ENCODE peak calls at places on chromosome 9, in ten cellular contexts. T, F, D, E, V, L, A, G, B and W are unnamed samples.

GRCh38 chr9:115944166-115944948 is 209.2 kb upstream of the PAPPA start:
- DNase-seq in B (peak; percentile 30), L (no peak), A (no peak), F (peak; percentile 60), V (peak; percentile 100), T (no peak), G (no peak), D (no peak), E (no peak), W (peak; percentile 31)

GRCh38 chr9:78054180-78054579 is 22.6 kb upstream of the GNAQ start:
- DNase-seq in A (no peak), G (no peak), T (no peak), L (peak; percentile 19), B (no peak), F (no peak), V (no peak), E (no peak), D (no peak), W (no peak)

GRCh38 chr9:35357116-35357515 is 132.8 kb upstream of the RUSC2 start:
- DNase-seq in G (no peak), F (no peak), V (no peak), L (no peak), A (no peak), D (no peak), E (no peak), T (no peak), B (no peak), W (no peak)

GRCh38 chr9:7129391-7129790 is 371.6 kb downstream of the KDM4C start:
- DNase-seq in A (no peak), G (no peak), F (no peak), T (no peak), D (no peak), B (no peak), L (no peak), E (no peak), V (no peak), W (no peak)

GRCh38 chr9:92154016-92154415 is 38.8 kb upstream of the SPTLC1 start:
- DNase-seq in E (no peak), G (no peak), F (no peak), L (no peak), A (no peak), B (no peak), D (no peak), V (no peak), T (no peak), W (no peak)

GRCh38 chr9:136728548-136729123 is 14.1 kb downstream of the LCN10 start:
- DNase-seq in D (no peak), L (no peak), G (no peak), B (peak; percentile 72), T (no peak), F (peak; percentile 56), E (no peak), V (no peak), A (no peak), W (no peak)

GRCh38 chr9:14302405-14302804 is 11.5 kb downstream of the NFIB start:
- DNase-seq in F (no peak), T (no peak), L (no peak), G (no peak), A (no peak), D (no peak), E (no peak), V (no peak), B (no peak), W (no peak)

GRCh38 chr9:1979815-1980367 is 35.3 kb upstream of the SMARCA2 start:
- DNase-seq in G (no peak), T (no peak), B (no peak), E (no peak), D (no peak), F (peak; percentile 29), A (no peak), V (peak; percentile 31), L (no peak), W (no peak)

GRCh38 chr9:35869621-35870216 is 482 bp downstream of the OR13J1 start:
- DNase-seq in B (no peak), V (no peak), L (no peak), E (no peak), D (no peak), A (no peak), G (no peak), F (no peak), T (no peak), W (no peak)

GRCh38 chr9:6680797-6681146 is 35.2 kb upstream of the GLDC start:
- DNase-seq in E (peak; percentile 43), A (peak; percentile 64), B (peak; percentile 54), F (peak; percentile 84), V (peak; percentile 0), T (peak; percentile 37), G (no peak), D (no peak), L (peak; percentile 48), W (no peak)

GRCh38 chr9:99140685-99141314 is 35.9 kb downstream of the TGFBR1 start:
- DNase-seq in L (peak; percentile 46), D (no peak), T (peak; percentile 15), E (no peak), F (no peak), G (peak; percentile 41), A (peak; percentile 26), V (no peak), B (peak; percentile 57), W (no peak)

GRCh38 chr9:28758346-28758745 is 1185.1 kb upstream of the C9orf72 start:
- DNase-seq in V (no peak), T (no peak), F (no peak), E (no peak), A (no peak), G (no peak), L (no peak), D (no peak), B (no peak), W (no peak)

GRCh38 chr9:97903168-97903567 is 19.1 kb downstream of the TRMO start:
- DNase-seq in F (no peak), A (no peak), G (no peak), T (no peak), V (no peak), L (no peak), B (no peak), E (no peak), D (no peak), W (no peak)

GRCh38 chr9:121556580-121556979 is 56.9 kb upstream of the GGTA1 start:
- DNase-seq in V (peak; percentile 95), F (no peak), A (no peak), B (no peak), E (no peak), L (no peak), G (no peak), D (no peak), T (no peak), W (no peak)

GRCh38 chr9:20220286-20220685 is 402.0 kb downstream of the MLLT3 start:
- DNase-seq in G (no peak), A (no peak), F (no peak), D (no peak), V (peak; percentile 89), B (no peak), L (no peak), E (no peak), T (no peak), W (no peak)

GRCh38 chr9:13228431-13228830 is 51.1 kb downstream of the MPDZ start:
- DNase-seq in D (no peak), T (no peak), A (no peak), L (no peak), E (no peak), V (no peak), G (no peak), B (no peak), F (no peak), W (no peak)